ENCODE peak calls at places on chromosome 18, in six cellular contexts. X is endodermal cell, G is transverse colon, Y is spleen, Z is tibial nerve, K is DND-41. D is an unnamed sample.

GRCh38 chr18:79964330-79965118 is at the start of gene HSBP1L1:
- DNase-seq in X (peak; percentile 90), G (peak; percentile 84), Y (peak; percentile 95), Z (no peak), K (no peak), D (peak; percentile 56)

GRCh38 chr18:42915240-42915791 is 200.2 kb downstream of the RIT2 start:
- DNase-seq in X (no peak), G (no peak), Y (no peak), Z (no peak), K (no peak), D (no peak)

GRCh38 chr18:3104190-3105054 is 91.5 kb upstream of the LPIN2 start:
- DNase-seq in X (no peak), G (no peak), Y (no peak), Z (no peak), K (no peak), D (no peak)

GRCh38 chr18:21330122-21330701 is 88.2 kb downstream of the GREB1L start:
- DNase-seq in X (no peak), G (no peak), Y (no peak), Z (no peak), K (no peak), D (no peak)

GRCh38 chr18:28541276-28541930 is 364.5 kb upstream of the CDH2 start:
- DNase-seq in X (no peak), G (no peak), Y (no peak), Z (no peak), K (no peak), D (no peak)

GRCh38 chr18:13381907-13382682 is 163.5 kb downstream of the LDLRAD4 start:
- DNase-seq in X (no peak), G (peak; percentile 66), Y (no peak), Z (peak; percentile 27), K (no peak), D (peak; percentile 55)

GRCh38 chr18:48948112-48949050 is 2.4 kb downstream of the SMAD7 start:
- DNase-seq in X (peak; percentile 86), G (peak; percentile 70), Y (peak; percentile 90), Z (no peak), K (peak; percentile 60), D (peak; percentile 75)

GRCh38 chr18:55779711-55780590 is 192.0 kb upstream of the TCF4 start:
- DNase-seq in X (peak; percentile 78), G (peak; percentile 7), Y (peak; percentile 84), Z (peak; percentile 21), K (no peak), D (peak; percentile 6)

GRCh38 chr18:46042571-46043123 is 29.4 kb downstream of the PSTPIP2 start:
- DNase-seq in X (no peak), G (no peak), Y (no peak), Z (no peak), K (peak; percentile 92), D (no peak)

GRCh38 chr18:65215865-65216466 is 534.8 kb upstream of the CDH7 start:
- DNase-seq in X (no peak), G (no peak), Y (no peak), Z (no peak), K (no peak), D (no peak)

GRCh38 chr18:9106800-9107574 is 4.5 kb downstream of the NDUFV2 start:
- DNase-seq in X (no peak), G (no peak), Y (no peak), Z (no peak), K (no peak), D (no peak)
- H3K4me1 ChIP-seq in X (no peaks in the 10 kb centered on the region), G (peaks cover 80% of the 10 kb centered on the region), Y (peaks cover 91% of the 10 kb centered on the region), Z (peaks cover 3% of the 10 kb centered on the region), K (peaks cover 53% of the 10 kb centered on the region), D (no peaks in the 10 kb centered on the region)

GRCh38 chr18:76953186-76953982 is 131.0 kb downstream of the ZNF236 start:
- DNase-seq in X (no peak), G (peak; percentile 62), Y (no peak), Z (peak; percentile 64), K (no peak), D (peak; percentile 91)
- H3K4me3 ChIP-seq in X (no peak overlapping the region), G (no peak overlapping the region), Y (no peak overlapping the region), Z (no peak overlapping the region), K (no peak overlapping the region), D (no peak overlapping the region)

DNA sequence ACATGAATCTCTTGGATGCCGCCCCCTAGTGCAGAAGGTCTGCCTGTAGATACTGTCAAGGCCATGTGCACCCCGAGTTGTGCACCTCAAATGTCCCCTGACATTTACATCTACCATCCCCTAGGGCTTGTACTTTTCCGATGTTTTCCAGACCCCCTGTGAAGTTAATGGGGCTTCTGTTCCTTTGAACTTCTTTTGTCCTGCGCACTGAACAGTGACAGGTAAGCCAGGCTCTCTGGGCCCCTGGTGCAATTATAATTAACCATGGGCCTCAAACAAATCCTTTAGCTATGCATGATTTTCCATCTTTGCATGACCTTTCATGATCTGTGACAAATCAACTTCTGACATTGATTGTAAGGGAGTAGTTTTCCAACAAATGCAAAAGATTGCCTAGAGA is 158.4 kb downstream of the FHOD3 start:
- DNase-seq in X (no peak), G (no peak), Y (no peak), Z (no peak), K (no peak), D (no peak)
- TF ChIP-seq CTCF in X (peak; percentile 34), G (no peak), Y (no peak), Z (no peak), K (no peak), D (no peak)

GRCh38 chr18:9039441-9039950 is 63.0 kb upstream of the NDUFV2 start:
- DNase-seq in X (no peak), G (no peak), Y (no peak), Z (no peak), K (no peak), D (no peak)
- H3K4me1 ChIP-seq in X (no peaks in the 10 kb centered on the region), G (no peaks in the 10 kb centered on the region), Y (no peaks in the 10 kb centered on the region), Z (no peaks in the 10 kb centered on the region), K (no peaks in the 10 kb centered on the region), D (no peaks in the 10 kb centered on the region)

GRCh38 chr18:60372141-60372540 is 434 bp downstream of the MC4R start:
- DNase-seq in X (peak; percentile 44), G (no peak), Y (no peak), Z (no peak), K (no peak), D (no peak)
- H3K4me3 ChIP-seq in X (no peak overlapping the region), G (no peak overlapping the region), Y (no peak overlapping the region), Z (no peak overlapping the region), K (peak overlapping the region; percentile 51), D (no peak overlapping the region)

DNA sequence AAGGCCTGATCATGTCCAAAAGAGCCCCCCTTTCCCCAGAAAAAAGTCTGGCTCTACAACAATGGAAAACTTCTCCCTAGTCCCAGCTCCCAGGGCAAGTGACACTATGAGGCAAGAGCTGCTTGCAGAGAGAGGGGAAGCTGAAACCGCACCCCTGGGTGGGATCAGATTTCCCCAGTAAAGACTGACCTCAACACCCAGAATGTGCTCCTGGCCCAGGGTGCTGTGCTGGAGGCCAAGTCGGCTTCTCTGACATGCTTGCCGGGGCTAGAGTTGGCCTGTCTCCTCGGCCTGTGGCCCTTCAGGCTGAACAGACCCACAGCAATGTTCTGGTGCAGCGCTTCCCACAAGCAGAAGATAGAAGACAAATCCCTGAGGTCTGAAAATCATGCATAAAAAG is 18.4 kb upstream of the ST8SIA3 start:
- DNase-seq in X (peak; percentile 54), G (no peak), Y (no peak), Z (no peak), K (no peak), D (no peak)
- TF ChIP-seq CTCF in X (no peak), G (no peak), Y (no peak), Z (no peak), K (no peak), D (no peak)

DNA sequence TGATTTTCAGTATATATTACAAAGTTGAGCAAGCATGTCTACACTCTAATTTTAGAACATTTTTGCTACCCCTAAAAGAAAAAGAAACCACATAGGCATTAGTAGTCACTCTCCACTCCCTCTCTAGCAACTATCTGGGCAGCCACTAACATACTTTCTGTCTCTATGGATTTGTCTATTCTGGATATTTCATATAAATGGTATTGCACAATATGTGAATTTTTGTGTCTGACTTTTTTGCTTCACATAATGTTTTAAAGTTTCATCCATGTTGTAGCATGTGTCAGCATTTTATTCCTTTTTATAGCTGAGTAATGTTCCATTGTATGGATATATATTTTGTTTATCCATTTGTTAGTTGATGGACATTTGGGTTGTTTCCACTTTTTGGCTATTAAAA is 232.5 kb upstream of the CTAGE1 start:
- DNase-seq in X (no peak), G (no peak), Y (no peak), Z (no peak), K (no peak), D (no peak)
- H3K4me1 ChIP-seq in X (no peaks in the 10 kb centered on the region), G (no peaks in the 10 kb centered on the region), Y (no peaks in the 10 kb centered on the region), Z (no peaks in the 10 kb centered on the region), K (no peaks in the 10 kb centered on the region), D (no peaks in the 10 kb centered on the region)

GRCh38 chr18:44409071-44409470 is 271.6 kb upstream of the SETBP1 start:
- DNase-seq in X (no peak), G (no peak), Y (no peak), Z (no peak), K (no peak), D (no peak)

GRCh38 chr18:44410740-44411139 is 269.9 kb upstream of the SETBP1 start:
- DNase-seq in X (no peak), G (no peak), Y (no peak), Z (no peak), K (no peak), D (no peak)

GRCh38 chr18:44411277-44411900 is 269.3 kb upstream of the SETBP1 start:
- DNase-seq in X (no peak), G (no peak), Y (no peak), Z (no peak), K (no peak), D (no peak)

GRCh38 chr18:44411971-44412370 is 268.7 kb upstream of the SETBP1 start:
- DNase-seq in X (no peak), G (no peak), Y (no peak), Z (no peak), K (no peak), D (no peak)

DNA sequence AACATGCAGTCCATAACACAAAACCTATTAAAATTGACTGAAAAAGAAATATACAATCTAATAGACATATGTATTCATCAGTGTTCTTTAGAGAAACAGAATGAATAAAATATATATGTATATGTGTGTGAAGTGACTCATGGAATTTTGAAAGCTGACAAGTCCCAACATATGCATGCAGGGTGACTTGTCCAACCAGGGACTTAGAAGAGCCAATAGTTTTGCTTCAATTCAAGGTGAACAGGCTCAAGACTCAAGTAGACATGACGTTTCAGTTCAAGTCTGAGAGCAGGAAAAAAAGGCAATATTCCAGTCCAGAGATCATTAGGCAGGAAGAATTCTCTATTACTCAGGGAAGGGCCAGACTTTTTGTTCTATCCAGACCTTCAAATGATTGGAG is 271.2 kb upstream of the SETBP1 start:
- DNase-seq in X (no peak), G (no peak), Y (no peak), Z (no peak), K (no peak), D (no peak)
- H3K4me3 ChIP-seq in X (no peak overlapping the region), G (no peak overlapping the region), Y (no peak overlapping the region), Z (no peak overlapping the region), K (no peak overlapping the region), D (no peak overlapping the region)

D was measured in prostate gland.